ENCODE peak calls at places on chromosomes 4 and X, in eight cellular contexts. One of them, this sample, is unnamed.

GRCh38 chr4:128553665-128554515 is 255.6 kb upstream of the JADE1 start:
- DNase-seq in lung: no peak
- DNase-seq in K562: no peak
- DNase-seq in right cardiac atrium: no peak
- DNase-seq in WERI-Rb-1: no peak
- DNase-seq in tibial artery: no peak
- DNase-seq in cardiac muscle cell: no peak
- DNase-seq in thoracic aorta: no peak
- DNase-seq in this sample: no peak

GRCh38 chr4:58688603-58689002 is 1578.4 kb upstream of the IGFBP7 start:
- DNase-seq in cardiac muscle cell: no peak
- DNase-seq in lung: no peak
- DNase-seq in WERI-Rb-1: no peak
- DNase-seq in tibial artery: no peak
- DNase-seq in K562: no peak
- DNase-seq in right cardiac atrium: no peak
- DNase-seq in thoracic aorta: no peak
- DNase-seq in this sample: no peak

GRCh38 chrX:47991263-47992092 is 12.3 kb downstream of the ZNF182 start:
- DNase-seq in right cardiac atrium: no peak
- DNase-seq in thoracic aorta: no peak
- DNase-seq in K562: no peak
- DNase-seq in cardiac muscle cell: peak
- DNase-seq in WERI-Rb-1: no peak
- DNase-seq in tibial artery: no peak
- DNase-seq in lung: no peak
- DNase-seq in this sample: no peak

GRCh38 chr4:79964020-79964714 is 108.9 kb downstream of the ANTXR2 start:
- DNase-seq in thoracic aorta: no peak
- DNase-seq in tibial artery: no peak
- DNase-seq in right cardiac atrium: peak
- DNase-seq in lung: no peak
- DNase-seq in cardiac muscle cell: no peak
- DNase-seq in K562: no peak
- DNase-seq in WERI-Rb-1: peak
- DNase-seq in this sample: no peak

GRCh38 chr4:55754754-55755350 is 64.7 kb upstream of the EXOC1L start:
- DNase-seq in K562: no peak
- DNase-seq in cardiac muscle cell: peak
- DNase-seq in WERI-Rb-1: no peak
- DNase-seq in thoracic aorta: no peak
- DNase-seq in lung: no peak
- DNase-seq in tibial artery: no peak
- DNase-seq in right cardiac atrium: no peak
- DNase-seq in this sample: no peak

GRCh38 chr4:97774347-97774989 is 368.8 kb downstream of the STPG2 start:
- DNase-seq in right cardiac atrium: no peak
- DNase-seq in cardiac muscle cell: no peak
- DNase-seq in K562: no peak
- DNase-seq in tibial artery: no peak
- DNase-seq in lung: no peak
- DNase-seq in WERI-Rb-1: no peak
- DNase-seq in thoracic aorta: no peak
- DNase-seq in this sample: no peak

GRCh38 chrX:124829930-124830329 is 483.6 kb downstream of the SH2D1A start:
- DNase-seq in cardiac muscle cell: no peak
- DNase-seq in lung: no peak
- DNase-seq in tibial artery: no peak
- DNase-seq in right cardiac atrium: no peak
- DNase-seq in thoracic aorta: no peak
- DNase-seq in WERI-Rb-1: no peak
- DNase-seq in K562: no peak
- DNase-seq in this sample: no peak

GRCh38 chr4:69156913-69157312 is 57.6 kb downstream of the UGT2B11 start:
- DNase-seq in right cardiac atrium: no peak
- DNase-seq in lung: no peak
- DNase-seq in K562: no peak
- DNase-seq in cardiac muscle cell: no peak
- DNase-seq in thoracic aorta: no peak
- DNase-seq in tibial artery: no peak
- DNase-seq in WERI-Rb-1: peak
- DNase-seq in this sample: no peak

GRCh38 chrX:62923093-62923492 is 428.0 kb downstream of the SPIN4 start:
- DNase-seq in thoracic aorta: no peak
- DNase-seq in cardiac muscle cell: no peak
- DNase-seq in lung: no peak
- DNase-seq in right cardiac atrium: no peak
- DNase-seq in tibial artery: no peak
- DNase-seq in WERI-Rb-1: no peak
- DNase-seq in K562: no peak
- DNase-seq in this sample: no peak

GRCh38 chr4:73764513-73764912 is 24.1 kb downstream of the CXCL8 start:
- DNase-seq in WERI-Rb-1: no peak
- DNase-seq in tibial artery: no peak
- DNase-seq in K562: no peak
- DNase-seq in cardiac muscle cell: no peak
- DNase-seq in right cardiac atrium: no peak
- DNase-seq in thoracic aorta: no peak
- DNase-seq in lung: no peak
- DNase-seq in this sample: no peak

GRCh38 chr4:24078347-24078962 is 188.6 kb upstream of the PPARGC1A start:
- DNase-seq in K562: no peak
- DNase-seq in cardiac muscle cell: no peak
- DNase-seq in WERI-Rb-1: no peak
- DNase-seq in tibial artery: no peak
- DNase-seq in lung: no peak
- DNase-seq in right cardiac atrium: no peak
- DNase-seq in thoracic aorta: no peak
- DNase-seq in this sample: no peak

GRCh38 chrX:134821901-134822300 is 163.6 kb upstream of the PLAC1 start:
- DNase-seq in thoracic aorta: no peak
- DNase-seq in K562: no peak
- DNase-seq in WERI-Rb-1: peak
- DNase-seq in cardiac muscle cell: no peak
- DNase-seq in tibial artery: no peak
- DNase-seq in lung: no peak
- DNase-seq in right cardiac atrium: no peak
- DNase-seq in this sample: no peak

GRCh38 chr4:86977621-86978184 is 42.9 kb downstream of the AFF1 start:
- DNase-seq in thoracic aorta: no peak
- DNase-seq in cardiac muscle cell: peak
- DNase-seq in tibial artery: no peak
- DNase-seq in K562: no peak
- DNase-seq in lung: no peak
- DNase-seq in WERI-Rb-1: no peak
- DNase-seq in right cardiac atrium: no peak
- DNase-seq in this sample: no peak

DNA sequence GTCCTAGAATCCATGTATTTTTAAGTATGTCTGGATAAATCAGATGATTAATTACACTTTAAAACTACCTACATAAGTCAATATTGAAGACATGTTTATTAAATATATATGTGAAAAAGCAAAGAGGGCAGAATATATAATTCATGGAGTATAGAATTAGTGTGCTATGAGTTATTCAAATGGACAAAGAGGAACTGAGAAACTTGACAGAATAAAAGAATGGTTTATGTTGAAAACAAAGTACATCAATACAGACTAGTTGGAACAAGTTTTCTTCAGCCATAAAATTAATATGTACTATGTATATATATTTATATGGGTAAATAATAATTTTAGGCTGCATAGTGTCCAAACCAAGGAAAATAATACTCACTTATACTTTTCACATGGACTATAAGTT is 173.5 kb downstream of the NPFFR2 start:
- DNase-seq in K562: no peak
- DNase-seq in lung: no peak
- DNase-seq in right cardiac atrium: no peak
- DNase-seq in cardiac muscle cell: no peak
- DNase-seq in thoracic aorta: no peak
- DNase-seq in WERI-Rb-1: no peak
- DNase-seq in tibial artery: no peak
- DNase-seq in this sample: no peak
- H3K27ac ChIP-seq in K562: no peak
- H3K27ac ChIP-seq in lung: no peak
- H3K27ac ChIP-seq in right cardiac atrium: no peak
- H3K27ac ChIP-seq in cardiac muscle cell: no peak
- H3K27ac ChIP-seq in thoracic aorta: no peak
- H3K27ac ChIP-seq in WERI-Rb-1: no peak
- H3K27ac ChIP-seq in tibial artery: no peak
- H3K27ac ChIP-seq in this sample: no peak

GRCh38 chr4:119087656-119088055 is 48.0 kb upstream of the MYOZ2 start:
- DNase-seq in right cardiac atrium: no peak
- DNase-seq in K562: no peak
- DNase-seq in cardiac muscle cell: no peak
- DNase-seq in thoracic aorta: no peak
- DNase-seq in lung: no peak
- DNase-seq in WERI-Rb-1: no peak
- DNase-seq in tibial artery: no peak
- DNase-seq in this sample: no peak
- H3K4me3 ChIP-seq in right cardiac atrium: no peak
- H3K4me3 ChIP-seq in K562: no peak
- H3K4me3 ChIP-seq in cardiac muscle cell: no peak
- H3K4me3 ChIP-seq in thoracic aorta: no peak
- H3K4me3 ChIP-seq in lung: no peak
- H3K4me3 ChIP-seq in WERI-Rb-1: no peak
- H3K4me3 ChIP-seq in tibial artery: no peak
- H3K4me3 ChIP-seq in this sample: no peak

GRCh38 chr4:119116021-119116420 is 19.6 kb upstream of the MYOZ2 start:
- DNase-seq in right cardiac atrium: no peak
- DNase-seq in thoracic aorta: no peak
- DNase-seq in cardiac muscle cell: no peak
- DNase-seq in WERI-Rb-1: no peak
- DNase-seq in K562: no peak
- DNase-seq in tibial artery: no peak
- DNase-seq in lung: no peak
- DNase-seq in this sample: no peak

GRCh38 chr4:119118397-119118796 is 17.2 kb upstream of the MYOZ2 start:
- DNase-seq in K562: no peak
- DNase-seq in thoracic aorta: no peak
- DNase-seq in WERI-Rb-1: no peak
- DNase-seq in cardiac muscle cell: peak
- DNase-seq in lung: no peak
- DNase-seq in right cardiac atrium: no peak
- DNase-seq in tibial artery: no peak
- DNase-seq in this sample: no peak

GRCh38 chr4:119111296-119111695 is 24.3 kb upstream of the MYOZ2 start:
- DNase-seq in right cardiac atrium: no peak
- DNase-seq in cardiac muscle cell: no peak
- DNase-seq in K562: no peak
- DNase-seq in tibial artery: no peak
- DNase-seq in lung: no peak
- DNase-seq in WERI-Rb-1: no peak
- DNase-seq in thoracic aorta: no peak
- DNase-seq in this sample: no peak

GRCh38 chr4:119113033-119113655 is 22.5 kb upstream of the MYOZ2 start:
- DNase-seq in tibial artery: no peak
- DNase-seq in cardiac muscle cell: peak
- DNase-seq in WERI-Rb-1: no peak
- DNase-seq in lung: no peak
- DNase-seq in K562: no peak
- DNase-seq in right cardiac atrium: no peak
- DNase-seq in thoracic aorta: no peak
- DNase-seq in this sample: no peak

GRCh38 chr4:119116925-119117900 is 18.4 kb upstream of the MYOZ2 start:
- DNase-seq in tibial artery: no peak
- DNase-seq in cardiac muscle cell: no peak
- DNase-seq in thoracic aorta: no peak
- DNase-seq in WERI-Rb-1: no peak
- DNase-seq in lung: no peak
- DNase-seq in K562: no peak
- DNase-seq in right cardiac atrium: no peak
- DNase-seq in this sample: no peak
- H3K27ac ChIP-seq in tibial artery: no peak
- H3K27ac ChIP-seq in cardiac muscle cell: peak
- H3K27ac ChIP-seq in thoracic aorta: peak
- H3K27ac ChIP-seq in WERI-Rb-1: no peak
- H3K27ac ChIP-seq in lung: no peak
- H3K27ac ChIP-seq in K562: no peak
- H3K27ac ChIP-seq in right cardiac atrium: no peak
- H3K27ac ChIP-seq in this sample: no peak

DNA sequence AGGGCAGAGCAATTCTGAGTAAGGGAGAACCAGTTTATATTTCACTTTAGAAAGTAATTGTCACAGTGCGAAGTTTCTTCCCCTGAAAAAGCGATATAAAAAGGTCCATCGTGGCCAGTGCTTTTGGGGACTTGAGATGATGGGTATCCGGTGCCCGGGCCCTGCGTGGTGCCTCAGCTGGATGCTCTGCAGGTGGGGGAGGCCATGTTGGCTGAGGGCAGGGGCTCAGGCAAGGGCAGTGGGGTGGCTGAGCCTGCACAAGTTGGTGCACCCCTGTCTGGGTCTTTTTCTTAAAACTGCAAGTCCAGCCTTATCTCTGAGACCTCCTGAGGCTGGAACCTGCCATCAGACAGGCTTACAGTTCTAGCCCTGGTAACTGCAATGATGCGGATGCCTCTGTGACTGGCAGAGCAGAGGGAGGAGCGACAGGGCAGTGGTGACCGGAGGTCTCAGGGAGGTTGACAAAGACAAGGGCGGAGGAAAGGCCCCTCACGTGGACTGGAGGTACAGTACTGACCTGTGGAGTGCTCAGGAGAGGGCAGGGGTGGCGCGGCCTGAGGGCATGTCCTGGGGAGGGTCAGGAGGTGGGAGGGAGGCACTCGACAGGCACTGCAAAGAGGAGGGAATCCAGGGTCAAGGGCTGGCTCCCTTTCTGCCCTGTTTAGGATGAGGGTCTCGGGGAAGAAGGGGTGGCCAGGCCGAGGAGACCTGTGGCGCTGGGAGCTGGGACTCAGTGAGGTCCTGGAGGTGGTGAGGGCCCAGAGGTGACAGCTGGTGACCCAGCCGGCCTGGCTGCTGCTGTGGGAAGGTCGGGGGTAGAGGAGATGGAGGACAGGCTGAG is 1.8 kb downstream of the RGS12 start:
- DNase-seq in thoracic aorta: no peak
- DNase-seq in cardiac muscle cell: no peak
- DNase-seq in WERI-Rb-1: no peak
- DNase-seq in lung: no peak
- DNase-seq in right cardiac atrium: no peak
- DNase-seq in K562: no peak
- DNase-seq in tibial artery: no peak
- DNase-seq in this sample: peak
- H3K4me3 ChIP-seq in thoracic aorta: no peak
- H3K4me3 ChIP-seq in cardiac muscle cell: no peak
- H3K4me3 ChIP-seq in WERI-Rb-1: no peak
- H3K4me3 ChIP-seq in lung: no peak
- H3K4me3 ChIP-seq in right cardiac atrium: no peak
- H3K4me3 ChIP-seq in K562: no peak
- H3K4me3 ChIP-seq in tibial artery: no peak
- H3K4me3 ChIP-seq in this sample: peak

GRCh38 chr4:186020793-186021407 is 48.1 kb upstream of the TLR3 start:
- DNase-seq in lung: no peak
- DNase-seq in cardiac muscle cell: peak
- DNase-seq in right cardiac atrium: no peak
- DNase-seq in thoracic aorta: no peak
- DNase-seq in K562: no peak
- DNase-seq in WERI-Rb-1: no peak
- DNase-seq in tibial artery: no peak
- DNase-seq in this sample: no peak
- H3K27ac ChIP-seq in lung: peak
- H3K27ac ChIP-seq in cardiac muscle cell: peak
- H3K27ac ChIP-seq in right cardiac atrium: no peak
- H3K27ac ChIP-seq in thoracic aorta: no peak
- H3K27ac ChIP-seq in K562: no peak
- H3K27ac ChIP-seq in WERI-Rb-1: no peak
- H3K27ac ChIP-seq in tibial artery: peak
- H3K27ac ChIP-seq in this sample: no peak

This sample was measured in coronary artery.